ENCODE peak calls at places on chromosome 4, in four cellular contexts. P is ovary, L is HCT116, A is fibroblast of lung. O is an unnamed sample.

GRCh38 chr4:152644130-152644529 is 35.7 kb downstream of the TMEM154 start:
- DNase-seq in L (no peak), P (no peak), A (no peak), O (no peak)

GRCh38 chr4:6319530-6320150 is 50.0 kb downstream of the WFS1 start:
- DNase-seq in L (no peak), A (no peak), P (no peak), O (no peak)

GRCh38 chr4:44487341-44487740 is 38.7 kb upstream of the KCTD8 start:
- DNase-seq in P (no peak), L (no peak), A (no peak), O (no peak)

GRCh38 chr4:150140774-150141400 is 62.6 kb downstream of the DCLK2 start:
- DNase-seq in L (no peak), P (no peak), A (peak), O (no peak)

GRCh38 chr4:72817012-72817411 is 248.0 kb upstream of the ADAMTS3 start:
- DNase-seq in P (no peak), A (no peak), L (no peak), O (no peak)

GRCh38 chr4:98469776-98470175 is 188.6 kb downstream of the TSPAN5 start:
- DNase-seq in A (no peak), P (no peak), L (no peak), O (no peak)

GRCh38 chr4:39348371-39349265 is 17.5 kb downstream of the RFC1 start:
- DNase-seq in A (no peak), P (no peak), L (no peak), O (no peak)

GRCh38 chr4:88043586-88044340 is 36.3 kb downstream of the PKD2 start:
- DNase-seq in A (no peak), P (no peak), L (no peak), O (peak)

GRCh38 chr4:154818230-154818629 is 37.2 kb downstream of the RBM46 start:
- DNase-seq in A (peak), P (no peak), L (no peak), O (no peak)

GRCh38 chr4:86685401-86685800 is 91.3 kb downstream of the PTPN13 start:
- DNase-seq in P (no peak), L (no peak), A (peak), O (no peak)

GRCh38 chr4:86498560-86499166 is 95.5 kb upstream of the PTPN13 start:
- DNase-seq in A (peak), P (no peak), L (peak), O (no peak)

GRCh38 chr4:122879001-122879400 is 43.4 kb downstream of the NUDT6 start:
- DNase-seq in L (no peak), P (no peak), A (no peak), O (no peak)
- TF ChIP-seq CTCF in L (no peak), P (no peak), A (no peak), O (no peak)

GRCh38 chr4:108370826-108371225 is 202.1 kb upstream of the LEF1 start:
- DNase-seq in L (no peak), P (no peak), A (no peak), O (no peak)
- H3K4me3 ChIP-seq in L (no peak), P (no peak), A (no peak), O (no peak)

GRCh38 chr4:89509708-89510269 is 202.2 kb upstream of the GPRIN3 start:
- DNase-seq in A (peak), L (no peak), P (no peak), O (no peak)
- TF ChIP-seq CTCF in A (no peak), L (no peak), P (no peak), O (no peak)

DNA sequence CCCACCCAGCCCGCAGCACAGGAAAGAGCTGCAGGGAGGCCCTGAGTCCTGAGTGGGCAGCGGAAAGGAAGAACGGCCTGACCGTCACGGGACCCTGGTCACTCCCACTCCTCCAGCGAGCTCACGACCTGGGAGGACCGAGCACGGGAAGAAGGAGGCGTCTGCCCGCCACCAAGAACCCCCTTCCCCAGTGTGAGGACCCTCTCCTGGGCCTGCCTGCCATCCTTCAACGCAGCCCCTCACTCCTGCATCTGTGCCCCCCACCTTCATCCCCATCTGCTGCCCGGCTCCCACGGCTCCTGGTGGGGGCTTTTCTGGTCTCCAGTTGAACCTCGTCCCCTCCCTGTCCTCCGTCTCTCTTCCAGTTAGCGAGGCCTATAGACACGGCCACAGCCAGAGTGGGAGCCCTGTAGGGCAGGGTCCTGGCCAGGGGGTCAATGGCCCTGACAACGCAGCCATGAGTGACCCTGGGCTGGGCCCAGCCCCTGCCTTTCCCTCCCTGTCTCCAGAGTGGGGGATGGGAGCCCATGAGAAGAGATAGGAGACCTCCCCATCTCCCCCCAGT is 41.3 kb upstream of the MXD4 start:
- DNase-seq in A (no peak), L (no peak), P (no peak), O (no peak)
- H3K4me3 ChIP-seq in A (no peak), L (no peak), P (no peak), O (no peak)

GRCh38 chr4:159549092-159549491 is 446.2 kb downstream of the RAPGEF2 start:
- DNase-seq in P (no peak), A (no peak), L (no peak), O (no peak)
- TF ChIP-seq CTCF in P (no peak), A (no peak), L (no peak), O (no peak)

GRCh38 chr4:56424697-56425514 is 10.5 kb downstream of the PPAT start:
- DNase-seq in P (no peak), A (peak), L (no peak), O (no peak)

GRCh38 chr4:56426273-56426672 is 9.1 kb downstream of the PPAT start:
- DNase-seq in A (no peak), L (no peak), P (no peak), O (no peak)

GRCh38 chr4:56424176-56424575 is 11.2 kb downstream of the PPAT start:
- DNase-seq in A (no peak), P (no peak), L (no peak), O (no peak)

GRCh38 chr4:56430203-56430602 is 5.2 kb downstream of the PPAT start:
- DNase-seq in A (no peak), P (no peak), L (no peak), O (no peak)

GRCh38 chr4:56425518-56425917 is 9.9 kb downstream of the PPAT start:
- DNase-seq in A (no peak), L (no peak), P (no peak), O (no peak)
- H3K4me3 ChIP-seq in A (no peak), L (no peak), P (no peak), O (no peak)

O was measured in HFF-Myc.